ENCODE peak calls at places on chromosome 2, in seven cellular contexts. U, J, C, H, F, Z and E are unnamed samples.

GRCh38 chr2:45788401-45788800 is 136.9 kb downstream of the PRKCE start:
- DNase-seq in U (no peak), J (no peak), C (no peak), H (no peak), F (no peak), Z (no peak), E (no peak)

GRCh38 chr2:151771599-151772358 is 37.5 kb upstream of the NEB start:
- DNase-seq in U (no peak), J (no peak), C (peak; percentile 73), H (peak; percentile 28), F (no peak), Z (no peak), E (no peak)

GRCh38 chr2:136384541-136385303 is 266.8 kb upstream of the CXCR4 start:
- DNase-seq in U (peak; percentile 60), J (peak; percentile 70), C (no peak), H (peak; percentile 26), F (no peak), Z (no peak), E (peak; percentile 67)

GRCh38 chr2:25521665-25522387 is 151.6 kb downstream of the DTNB start:
- DNase-seq in U (no peak), J (peak; percentile 72), C (no peak), H (no peak), F (no peak), Z (no peak), E (peak; percentile 56)

GRCh38 chr2:65491381-65491903 is 59.0 kb upstream of the SPRED2 start:
- DNase-seq in U (no peak), J (no peak), C (no peak), H (no peak), F (no peak), Z (no peak), E (no peak)

GRCh38 chr2:32882911-32883810 is 63.6 kb upstream of the LTBP1 start:
- DNase-seq in U (no peak), J (no peak), C (no peak), H (no peak), F (no peak), Z (no peak), E (no peak)

GRCh38 chr2:137857871-137858270 is 106.4 kb upstream of the HNMT start:
- DNase-seq in U (no peak), J (peak; percentile 64), C (no peak), H (no peak), F (no peak), Z (no peak), E (no peak)

GRCh38 chr2:239751719-239752355 is 273.3 kb downstream of the NDUFA10 start:
- DNase-seq in U (no peak), J (no peak), C (no peak), H (no peak), F (no peak), Z (peak; percentile 37), E (peak; percentile 79)

GRCh38 chr2:31296641-31297287 is 62.8 kb downstream of the EHD3 start:
- DNase-seq in U (no peak), J (no peak), C (no peak), H (no peak), F (no peak), Z (no peak), E (no peak)

GRCh38 chr2:185738679-185739472 is at the start of gene FSIP2:
- DNase-seq in U (no peak), J (peak; percentile 94), C (peak; percentile 67), H (peak; percentile 73), F (peak; percentile 98), Z (no peak), E (no peak)

GRCh38 chr2:74421248-74421870 is at the start of the genes C2orf81 and WDR54:
- DNase-seq in U (peak; percentile 94), J (peak; percentile 96), C (peak; percentile 92), H (peak; percentile 91), F (peak; percentile 96), Z (peak; percentile 57), E (peak; percentile 85)

GRCh38 chr2:101349893-101350662 is 37.2 kb downstream of the CREG2 start:
- DNase-seq in U (no peak), J (no peak), C (no peak), H (no peak), F (no peak), Z (no peak), E (no peak)

GRCh38 chr2:12120281-12121150 is 374.1 kb downstream of the LPIN1 start:
- DNase-seq in U (no peak), J (no peak), C (no peak), H (no peak), F (no peak), Z (no peak), E (no peak)

GRCh38 chr2:44938287-44939073 is 3.0 kb upstream of the SIX3 start:
- DNase-seq in U (no peak), J (peak; percentile 76), C (no peak), H (no peak), F (peak; percentile 80), Z (no peak), E (no peak)

GRCh38 chr2:29920130-29920577 is 1.2 kb downstream of the ALK start:
- DNase-seq in U (no peak), J (peak; percentile 91), C (no peak), H (peak; percentile 12), F (peak; percentile 96), Z (no peak), E (peak; percentile 6)

GRCh38 chr2:210546424-210547223 is 9.8 kb upstream of the CPS1 start:
- DNase-seq in U (no peak), J (peak; percentile 47), C (peak; percentile 54), H (peak; percentile 64), F (no peak), Z (no peak), E (no peak)

GRCh38 chr2:9637330-9637729 is 6.5 kb upstream of the YWHAQ start:
- DNase-seq in U (no peak), J (no peak), C (no peak), H (no peak), F (no peak), Z (no peak), E (no peak)

GRCh38 chr2:9639740-9640337 is 9.0 kb upstream of the YWHAQ start:
- DNase-seq in U (no peak), J (no peak), C (no peak), H (no peak), F (no peak), Z (no peak), E (no peak)

GRCh38 chr2:9638532-9638931 is 7.7 kb upstream of the YWHAQ start:
- DNase-seq in U (peak; percentile 95), J (no peak), C (peak; percentile 98), H (peak; percentile 72), F (no peak), Z (peak; percentile 67), E (no peak)

GRCh38 chr2:9640403-9641104 is 9.8 kb upstream of the YWHAQ start:
- DNase-seq in U (no peak), J (no peak), C (no peak), H (no peak), F (no peak), Z (no peak), E (no peak)

DNA sequence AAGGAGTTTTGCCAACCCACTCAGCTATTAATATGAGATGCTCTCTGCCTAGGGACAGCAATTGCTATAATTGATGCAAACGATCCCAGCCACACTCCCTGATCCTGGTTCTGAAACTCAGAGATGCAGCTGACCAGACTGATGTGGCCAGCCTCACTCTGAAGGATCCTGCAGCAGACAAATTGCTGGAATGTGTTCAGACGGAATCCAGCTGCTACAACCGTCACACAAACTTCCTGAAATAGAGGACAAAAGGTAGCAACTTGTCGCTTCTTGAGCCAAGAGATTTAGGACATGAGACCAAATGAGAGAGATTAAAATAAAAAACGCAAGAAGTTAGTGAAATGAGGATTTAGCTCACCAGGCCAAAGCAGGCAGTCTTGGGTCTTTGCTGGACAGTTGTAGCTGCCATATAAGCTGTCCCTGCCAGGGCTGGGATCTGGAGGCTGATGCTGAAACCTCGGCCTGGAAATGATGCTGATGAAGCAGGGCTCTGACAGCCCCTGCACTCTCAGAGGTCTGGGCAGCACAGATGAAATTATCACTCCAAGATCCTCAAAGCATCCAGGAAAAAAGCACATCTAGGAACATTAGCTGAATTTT is 8.3 kb upstream of the YWHAQ start:
- DNase-seq in U (no peak), J (no peak), C (no peak), H (no peak), F (no peak), Z (no peak), E (no peak)
- H3K4me3 ChIP-seq in U (no peak overlapping the region), J (no peak overlapping the region), C (no peak overlapping the region), H (no peak overlapping the region), F (no peak overlapping the region), Z (no peak overlapping the region), E (no peak overlapping the region)

GRCh38 chr2:217421834-217422233 is 562.0 kb upstream of the TNP1 start:
- DNase-seq in U (no peak), J (no peak), C (no peak), H (no peak), F (no peak), Z (no peak), E (no peak)

GRCh38 chr2:217418090-217418489 is 558.2 kb upstream of the TNP1 start:
- DNase-seq in U (peak; percentile 45), J (no peak), C (no peak), H (no peak), F (no peak), Z (no peak), E (no peak)

GRCh38 chr2:217418544-217418943 is 558.7 kb upstream of the TNP1 start:
- DNase-seq in U (peak; percentile 79), J (no peak), C (no peak), H (no peak), F (no peak), Z (no peak), E (no peak)

GRCh38 chr2:217419075-217419671 is 559.3 kb upstream of the TNP1 start:
- DNase-seq in U (peak; percentile 86), J (no peak), C (no peak), H (no peak), F (no peak), Z (no peak), E (no peak)

GRCh38 chr2:217420868-217421267 is 561.0 kb upstream of the TNP1 start:
- DNase-seq in U (peak; percentile 66), J (no peak), C (no peak), H (no peak), F (no peak), Z (no peak), E (no peak)
- TF ChIP-seq POLR2AphosphoS5 in U (no peak), J (no peak), C (no peak), H (no peak), F (no peak), Z (no peak), E (no peak)

GRCh38 chr2:173218331-173219056 is 136.2 kb upstream of the CDCA7 start:
- DNase-seq in U (no peak), J (peak; percentile 50), C (no peak), H (no peak), F (no peak), Z (no peak), E (no peak)

GRCh38 chr2:173216055-173216454 is 138.6 kb upstream of the CDCA7 start:
- DNase-seq in U (no peak), J (no peak), C (no peak), H (no peak), F (no peak), Z (no peak), E (no peak)

GRCh38 chr2:173215316-173215715 is 139.4 kb upstream of the CDCA7 start:
- DNase-seq in U (no peak), J (no peak), C (no peak), H (no peak), F (no peak), Z (no peak), E (no peak)

GRCh38 chr2:173217106-173217840 is 137.4 kb upstream of the CDCA7 start:
- DNase-seq in U (no peak), J (peak; percentile 27), C (no peak), H (no peak), F (no peak), Z (no peak), E (no peak)

GRCh38 chr2:173216668-173217067 is 138.0 kb upstream of the CDCA7 start:
- DNase-seq in U (no peak), J (no peak), C (no peak), H (no peak), F (no peak), Z (no peak), E (no peak)
- TF ChIP-seq CTCF in U (no peak), J (no peak), C (no peak), H (no peak), F (no peak), Z (no peak), E (no peak)

GRCh38 chr2:189022002-189022401 is 47.8 kb downstream of the COL3A1 start:
- DNase-seq in U (no peak), J (no peak), C (peak; percentile 70), H (no peak), F (no peak), Z (no peak), E (no peak)
- H3K4me3 ChIP-seq in U (no peak overlapping the region), J (no peak overlapping the region), C (no peak overlapping the region), H (no peak overlapping the region), F (no peak overlapping the region), Z (no peak overlapping the region), E (no peak overlapping the region)